ENCODE peak calls at places on chromosomes 6 and 20, in four cellular contexts. One of them, this sample, is unnamed.

GRCh38 chr20:10940941-10941340 is 267.1 kb upstream of the JAG1 start:
- DNase-seq in H1: no peak
- DNase-seq in K562: no peak
- DNase-seq in GM12878: peak; percentile 56
- DNase-seq in this sample: no peak

GRCh38 chr6:35754452-35755321 is 17.9 kb downstream of the ARMC12 start:
- DNase-seq in H1: no peak
- DNase-seq in K562: peak; percentile 3
- DNase-seq in GM12878: no peak
- DNase-seq in this sample: no peak

GRCh38 chr6:38794682-38795081 is 79.6 kb downstream of the DNAH8 start:
- DNase-seq in H1: no peak
- DNase-seq in K562: no peak
- DNase-seq in GM12878: no peak
- DNase-seq in this sample: no peak

GRCh38 chr6:17574871-17575560 is 25.1 kb upstream of the FAM8A1 start:
- DNase-seq in H1: no peak
- DNase-seq in K562: no peak
- DNase-seq in GM12878: no peak
- DNase-seq in this sample: no peak

GRCh38 chr20:25063981-25064380 is 6.0 kb upstream of the ACSS1 start:
- DNase-seq in H1: no peak
- DNase-seq in K562: no peak
- DNase-seq in GM12878: no peak
- DNase-seq in this sample: no peak

GRCh38 chr6:90458353-90459224 is 128.3 kb downstream of the MAP3K7 start:
- DNase-seq in H1: no peak
- DNase-seq in K562: peak; percentile 91
- DNase-seq in GM12878: no peak
- DNase-seq in this sample: no peak

GRCh38 chr6:118644007-118644406 is 7.4 kb downstream of the CEP85L start:
- DNase-seq in H1: no peak
- DNase-seq in K562: no peak
- DNase-seq in GM12878: no peak
- DNase-seq in this sample: no peak

GRCh38 chr6:10355115-10355702 is 59.7 kb downstream of the TFAP2A start:
- DNase-seq in H1: no peak
- DNase-seq in K562: no peak
- DNase-seq in GM12878: no peak
- DNase-seq in this sample: no peak

GRCh38 chr20:14012671-14013070 is 17.4 kb downstream of the MACROD2 start:
- DNase-seq in H1: no peak
- DNase-seq in K562: no peak
- DNase-seq in GM12878: no peak
- DNase-seq in this sample: no peak

GRCh38 chr6:53090576-53090975 is 25.4 kb downstream of the FBXO9 start:
- DNase-seq in H1: no peak
- DNase-seq in K562: no peak
- DNase-seq in GM12878: no peak
- DNase-seq in this sample: no peak

GRCh38 chr6:14619419-14619781 is 501.8 kb downstream of the CD83 start:
- DNase-seq in H1: no peak
- DNase-seq in K562: no peak
- DNase-seq in GM12878: no peak
- DNase-seq in this sample: peak; percentile 45

GRCh38 chr6:133947302-133947900 is 5.6 kb upstream of the TBPL1 start:
- DNase-seq in H1: no peak
- DNase-seq in K562: no peak
- DNase-seq in GM12878: no peak
- DNase-seq in this sample: no peak

DNA sequence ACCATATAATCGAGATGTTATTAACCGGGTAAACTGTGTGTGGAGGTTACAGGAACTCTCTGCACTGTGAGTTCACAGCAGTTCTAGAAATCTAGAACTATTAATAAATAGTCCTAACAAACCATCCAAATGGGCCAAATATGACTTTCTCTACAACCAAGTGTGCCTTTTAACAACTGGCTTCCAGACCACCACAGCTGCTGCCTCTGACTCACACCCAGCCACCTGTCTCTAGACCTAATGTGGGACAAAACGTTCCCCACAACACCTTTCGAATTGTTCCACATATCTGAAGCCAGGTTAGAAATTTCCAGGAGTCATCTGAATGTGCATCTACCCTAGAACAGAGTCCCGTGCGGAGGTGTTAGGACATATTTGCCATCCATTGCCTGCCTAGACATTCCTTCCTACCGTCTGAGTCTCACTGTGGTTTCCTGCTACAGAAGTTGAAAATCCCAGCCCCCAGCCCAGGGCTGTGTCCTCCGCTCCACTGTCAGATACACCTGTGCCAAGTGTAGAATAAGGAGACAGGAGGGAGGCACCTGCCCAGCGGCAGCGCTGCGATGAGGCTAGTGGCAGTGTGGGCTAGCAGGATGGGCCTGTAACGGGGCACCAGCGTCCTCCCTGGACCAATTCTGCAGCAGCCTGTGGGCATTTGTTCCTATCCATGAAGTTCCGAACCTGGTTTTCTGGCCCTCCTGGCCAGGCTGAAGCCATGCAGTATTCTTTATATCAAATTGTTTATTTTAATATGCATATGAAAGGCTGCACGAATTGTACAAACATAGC is 28.5 kb upstream of the MAP3K4 start:
- DNase-seq in H1: no peak
- DNase-seq in K562: no peak
- DNase-seq in GM12878: no peak
- DNase-seq in this sample: no peak
- TF ChIP-seq NRF1 in H1: no peak
- TF ChIP-seq NRF1 in K562: no peak
- TF ChIP-seq NRF1 in GM12878: no peak
- TF ChIP-seq NRF1 in this sample: no peak

GRCh38 chr6:109922851-109923250 is 55.3 kb upstream of the GPR6 start:
- DNase-seq in H1: no peak
- DNase-seq in K562: no peak
- DNase-seq in GM12878: no peak
- DNase-seq in this sample: no peak

GRCh38 chr6:109927052-109927451 is 51.1 kb upstream of the GPR6 start:
- DNase-seq in H1: no peak
- DNase-seq in K562: no peak
- DNase-seq in GM12878: no peak
- DNase-seq in this sample: no peak

GRCh38 chr6:109920911-109921310 is 57.2 kb upstream of the GPR6 start:
- DNase-seq in H1: no peak
- DNase-seq in K562: no peak
- DNase-seq in GM12878: no peak
- DNase-seq in this sample: no peak

GRCh38 chr6:109925060-109925459 is 53.1 kb upstream of the GPR6 start:
- DNase-seq in H1: no peak
- DNase-seq in K562: no peak
- DNase-seq in GM12878: no peak
- DNase-seq in this sample: no peak
- TF ChIP-seq NRF1 in H1: no peak
- TF ChIP-seq NRF1 in K562: no peak
- TF ChIP-seq NRF1 in GM12878: no peak
- TF ChIP-seq NRF1 in this sample: no peak

GRCh38 chr20:51163996-51164600 is 141.2 kb upstream of the KCNG1 start:
- DNase-seq in H1: no peak
- DNase-seq in K562: no peak
- DNase-seq in GM12878: no peak
- DNase-seq in this sample: no peak

GRCh38 chr20:51160821-51161220 is 137.9 kb upstream of the KCNG1 start:
- DNase-seq in H1: no peak
- DNase-seq in K562: no peak
- DNase-seq in GM12878: no peak
- DNase-seq in this sample: no peak

GRCh38 chr20:51160011-51160410 is 137.1 kb upstream of the KCNG1 start:
- DNase-seq in H1: no peak
- DNase-seq in K562: no peak
- DNase-seq in GM12878: no peak
- DNase-seq in this sample: no peak

GRCh38 chr20:51159303-51159702 is 136.4 kb upstream of the KCNG1 start:
- DNase-seq in H1: no peak
- DNase-seq in K562: no peak
- DNase-seq in GM12878: no peak
- DNase-seq in this sample: peak; percentile 73

GRCh38 chr20:51162015-51162414 is 139.1 kb upstream of the KCNG1 start:
- DNase-seq in H1: no peak
- DNase-seq in K562: no peak
- DNase-seq in GM12878: no peak
- DNase-seq in this sample: no peak
- TF ChIP-seq NRF1 in H1: no peak
- TF ChIP-seq NRF1 in K562: no peak
- TF ChIP-seq NRF1 in GM12878: no peak
- TF ChIP-seq NRF1 in this sample: no peak

DNA sequence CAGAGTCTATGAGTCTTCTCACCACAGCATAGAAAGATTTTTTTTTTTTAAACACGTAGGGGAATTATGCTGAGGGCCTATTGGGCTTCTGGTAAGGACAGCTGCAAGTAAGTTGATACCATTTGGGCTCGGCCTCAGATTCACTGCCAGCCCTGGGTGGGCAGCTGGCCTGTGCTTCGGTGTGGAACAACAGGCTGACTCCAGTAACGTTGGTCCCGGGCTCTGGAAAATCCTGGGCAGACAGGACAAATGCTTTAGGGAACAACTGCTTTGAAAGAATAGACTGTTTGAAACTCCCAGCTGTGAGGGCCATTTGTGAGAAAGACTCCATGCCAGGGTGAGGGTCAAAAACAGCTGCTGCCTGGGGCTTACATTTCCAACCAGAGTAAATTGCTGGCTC is 366.5 kb downstream of the QKI start:
- DNase-seq in H1: no peak
- DNase-seq in K562: no peak
- DNase-seq in GM12878: no peak
- DNase-seq in this sample: peak; percentile 10
- TF ChIP-seq NRF1 in H1: no peak
- TF ChIP-seq NRF1 in K562: no peak
- TF ChIP-seq NRF1 in GM12878: no peak
- TF ChIP-seq NRF1 in this sample: no peak

DNA sequence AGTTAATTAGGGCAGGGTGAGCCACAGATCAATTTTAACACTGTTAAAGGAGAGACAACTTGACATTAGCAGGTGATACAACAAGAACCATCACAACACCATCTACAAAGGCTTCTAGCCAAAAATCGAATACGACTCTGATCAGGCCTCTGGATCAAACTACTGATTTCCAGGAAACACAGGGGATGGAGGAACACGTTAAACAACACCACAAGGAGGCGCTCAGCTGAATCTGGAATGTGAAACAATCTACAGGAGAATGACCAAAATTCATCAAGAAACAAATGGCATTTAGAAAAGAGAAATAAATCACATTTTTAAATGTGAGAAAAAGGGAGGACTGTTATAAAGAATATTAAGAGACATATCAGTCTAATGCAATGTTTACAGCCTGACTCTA is 13.5 kb upstream of the MAFB start:
- DNase-seq in H1: no peak
- DNase-seq in K562: no peak
- DNase-seq in GM12878: no peak
- DNase-seq in this sample: no peak
- TF ChIP-seq NRF1 in H1: no peak
- TF ChIP-seq NRF1 in K562: no peak
- TF ChIP-seq NRF1 in GM12878: no peak
- TF ChIP-seq NRF1 in this sample: no peak

DNA sequence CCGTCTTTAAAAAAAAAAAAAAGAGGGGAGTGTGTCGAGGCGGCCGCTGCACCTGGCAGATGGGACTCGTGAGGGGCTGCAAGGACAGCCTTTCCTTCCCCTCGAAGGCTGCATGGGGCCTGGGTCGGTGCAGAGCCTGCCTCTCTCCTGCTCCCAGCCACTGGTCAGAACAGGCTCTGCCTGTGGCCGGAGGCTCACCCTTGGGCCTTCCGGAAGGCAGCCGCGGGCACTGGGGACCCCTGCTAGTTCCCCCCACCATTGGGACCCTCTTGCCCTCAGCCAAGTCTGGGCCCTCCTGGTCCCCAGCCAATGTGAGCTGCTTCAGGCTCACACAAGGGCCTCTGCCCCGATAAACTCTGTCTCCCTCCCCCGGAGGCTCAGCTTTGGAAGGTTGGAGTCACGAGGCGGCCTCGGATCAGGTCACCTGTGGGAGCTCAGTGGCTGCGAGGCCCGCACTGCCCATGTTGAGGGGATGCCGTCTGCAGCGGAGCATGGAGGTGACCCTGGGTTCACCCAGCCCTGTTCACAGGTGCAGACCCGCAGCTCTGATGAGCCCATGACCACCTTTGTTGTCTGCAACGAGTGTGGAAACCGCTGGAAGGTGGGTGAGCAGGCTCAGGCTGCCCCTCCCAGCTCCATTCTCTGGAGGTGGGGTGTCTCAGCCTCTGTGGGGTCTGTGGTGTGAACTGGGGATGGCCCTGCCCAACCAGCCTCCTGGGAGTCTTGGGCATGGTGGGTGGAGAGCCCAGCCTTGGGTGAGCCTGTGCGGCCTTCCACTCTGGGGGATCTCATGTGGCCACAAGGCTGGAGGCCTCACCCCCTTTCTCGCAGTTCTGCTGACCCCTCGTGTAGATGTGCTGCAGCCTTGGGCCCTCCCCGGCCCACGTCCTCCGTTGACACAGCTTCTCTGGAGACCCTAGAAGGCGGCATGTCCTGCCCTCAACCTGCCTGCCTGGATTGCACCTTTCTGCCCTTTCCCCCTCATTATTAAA is 7.7 kb downstream of the RGS19 start:
- DNase-seq in H1: no peak
- DNase-seq in K562: no peak
- DNase-seq in GM12878: no peak
- DNase-seq in this sample: no peak
- TF ChIP-seq NRF1 in H1: no peak
- TF ChIP-seq NRF1 in K562: no peak
- TF ChIP-seq NRF1 in GM12878: no peak
- TF ChIP-seq NRF1 in this sample: no peak

DNA sequence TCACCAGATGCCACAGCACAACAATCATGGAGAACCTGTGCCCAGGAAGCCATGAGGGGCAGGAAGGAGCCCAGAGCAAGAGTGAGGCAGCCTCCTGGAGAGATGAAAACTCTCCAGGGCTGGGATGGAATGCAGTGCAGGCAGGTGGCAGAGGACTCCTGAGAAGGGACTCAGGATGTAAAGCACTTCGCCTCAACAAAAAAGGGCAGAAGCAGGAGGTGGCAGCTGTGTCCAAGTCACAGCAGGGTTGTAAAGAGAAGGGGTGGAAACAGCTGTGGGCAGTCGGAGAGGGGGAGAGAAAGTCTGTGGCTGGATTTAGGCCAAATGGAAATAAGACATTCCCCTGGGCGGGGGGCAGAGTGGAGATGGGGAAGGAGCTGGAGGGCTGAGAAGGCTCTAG is 34.9 kb downstream of the CYP21A2 start:
- DNase-seq in H1: no peak
- DNase-seq in K562: no peak
- DNase-seq in GM12878: no peak
- DNase-seq in this sample: no peak
- TF ChIP-seq NRF1 in H1: no peak
- TF ChIP-seq NRF1 in K562: no peak
- TF ChIP-seq NRF1 in GM12878: no peak
- TF ChIP-seq NRF1 in this sample: no peak

GRCh38 chr6:78810146-78810545 is 57.2 kb upstream of the IRAK1BP1 start:
- DNase-seq in H1: no peak
- DNase-seq in K562: peak; percentile 13
- DNase-seq in GM12878: no peak
- DNase-seq in this sample: peak; percentile 41
- TF ChIP-seq NRF1 in H1: no peak
- TF ChIP-seq NRF1 in K562: no peak
- TF ChIP-seq NRF1 in GM12878: no peak
- TF ChIP-seq NRF1 in this sample: no peak